ENCODE peak calls at places on chromosome 15, in nine cellular contexts. J is endothelial cell of umbilical vein, U is H1, H is GM12878, Z is SK-N-SH, W is K562, C is HepG2, E is HCT116, R is A549. V is an unnamed sample.

GRCh38 chr15:57521503-57521902 is 70.2 kb upstream of the MYZAP start:
- DNase-seq in J (no peak), U (no peak), H (no peak), Z (no peak), W (no peak), C (no peak), E (no peak), R (no peak), V (no peak)

GRCh38 chr15:63044077-63044644 is 1.6 kb downstream of the TPM1 start:
- DNase-seq in J (no peak), U (no peak), H (no peak), Z (no peak), W (no peak), C (no peak), E (no peak), R (no peak), V (no peak)

GRCh38 chr15:89790206-89790605 is 14.1 kb downstream of the MESP2 start:
- DNase-seq in J (no peak), U (no peak), H (no peak), Z (no peak), W (no peak), C (no peak), E (no peak), R (no peak), V (no peak)

GRCh38 chr15:64197425-64197824 is 34.6 kb upstream of the PPIB start:
- DNase-seq in J (no peak), U (no peak), H (no peak), Z (peak), W (no peak), C (no peak), E (no peak), R (no peak), V (no peak)

GRCh38 chr15:60390931-60391501 is 6.8 kb downstream of the ANXA2 start:
- DNase-seq in J (peak), U (no peak), H (no peak), Z (no peak), W (peak), C (peak), E (peak), R (peak), V (peak)

GRCh38 chr15:80923668-80924067 is 66.0 kb downstream of the MESD start:
- DNase-seq in J (no peak), U (no peak), H (no peak), Z (no peak), W (no peak), C (no peak), E (no peak), R (no peak), V (no peak)

GRCh38 chr15:61227269-61228024 is 1.7 kb downstream of the RORA start:
- DNase-seq in J (peak), U (no peak), H (no peak), Z (peak), W (no peak), C (no peak), E (no peak), R (peak), V (no peak)

GRCh38 chr15:67124911-67125588 is 59.6 kb downstream of the SMAD3 start:
- DNase-seq in J (no peak), U (no peak), H (no peak), Z (no peak), W (peak), C (no peak), E (peak), R (peak), V (no peak)

GRCh38 chr15:84702961-84703482 is 12.9 kb downstream of the SEC11A start:
- DNase-seq in J (peak), U (no peak), H (no peak), Z (no peak), W (no peak), C (no peak), E (no peak), R (no peak), V (no peak)

GRCh38 chr15:77907824-77908751 is 169.4 kb downstream of the TBC1D2B start:
- DNase-seq in J (no peak), U (no peak), H (no peak), Z (no peak), W (peak), C (peak), E (peak), R (no peak), V (peak)

GRCh38 chr15:77599899-77600298 is 32.8 kb downstream of the LINGO1 start:
- DNase-seq in J (peak), U (no peak), H (no peak), Z (peak), W (peak), C (peak), E (peak), R (peak), V (peak)

GRCh38 chr15:88833196-88833595 is 30.0 kb downstream of the ACAN start:
- DNase-seq in J (no peak), U (no peak), H (no peak), Z (no peak), W (no peak), C (no peak), E (no peak), R (no peak), V (no peak)

GRCh38 chr15:55742927-55743614 is at the start of gene PRTG:
- DNase-seq in J (peak), U (peak), H (no peak), Z (peak), W (peak), C (peak), E (no peak), R (peak), V (no peak)

GRCh38 chr15:91866971-91867372 is 13.5 kb downstream of the SLCO3A1 start:
- DNase-seq in J (no peak), U (no peak), H (no peak), Z (no peak), W (no peak), C (no peak), E (no peak), R (no peak), V (no peak)

GRCh38 chr15:39546842-39547241 is 34.0 kb upstream of the THBS1 start:
- DNase-seq in J (no peak), U (no peak), H (no peak), Z (no peak), W (no peak), C (no peak), E (no peak), R (no peak), V (no peak)

GRCh38 chr15:95300958-95301357 is 1029.5 kb upstream of the NR2F2 start:
- DNase-seq in J (peak), U (no peak), H (no peak), Z (no peak), W (no peak), C (no peak), E (no peak), R (no peak), V (no peak)

DNA sequence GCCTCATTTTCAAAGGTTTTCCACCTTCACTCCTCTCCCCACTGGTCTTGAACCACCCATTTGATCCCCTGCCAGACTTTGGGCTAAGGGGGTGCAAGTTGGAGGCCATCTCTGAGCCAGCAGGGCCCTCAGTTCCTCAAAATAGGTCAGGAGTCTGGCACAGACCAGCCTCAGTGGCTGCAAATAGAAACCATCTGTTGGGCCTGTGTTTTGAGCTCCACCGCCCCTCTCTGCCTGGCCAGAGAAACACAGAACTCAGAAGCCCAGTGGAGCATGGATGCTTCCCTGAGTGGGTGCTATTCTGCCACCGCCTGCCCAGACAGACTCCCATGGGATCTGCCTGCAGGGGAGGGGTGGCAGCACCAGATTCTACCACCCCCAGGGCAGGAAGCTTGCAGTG is 56.3 kb downstream of the CORO2B start:
- DNase-seq in J (no peak), U (no peak), H (no peak), Z (peak), W (no peak), C (no peak), E (no peak), R (no peak), V (no peak)
- TF ChIP-seq CTCF in J (no peak), U (no peak), H (no peak), Z (no peak), W (no peak), C (no peak), E (no peak), R (no peak), V (no peak)

DNA sequence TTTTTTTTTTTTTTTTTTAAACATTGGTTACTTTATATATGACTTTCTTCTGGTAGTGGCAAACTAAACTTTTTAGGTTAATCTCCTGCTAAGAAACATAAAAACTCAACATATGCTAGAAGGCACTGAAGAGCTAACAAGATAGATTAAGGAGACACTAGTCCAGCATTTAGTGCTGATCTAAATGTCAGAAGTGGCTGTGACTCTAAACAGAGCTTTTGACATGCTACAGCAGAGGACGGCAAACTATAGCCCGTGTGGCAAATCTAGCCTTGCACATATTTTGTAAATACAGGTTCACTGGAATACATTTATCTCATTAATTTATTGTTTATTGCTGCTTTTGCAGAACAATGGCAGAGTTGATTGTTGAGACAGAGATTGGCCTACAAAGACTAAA is 20.6 kb downstream of the NR2E3 start:
- DNase-seq in J (no peak), U (no peak), H (no peak), Z (no peak), W (no peak), C (no peak), E (no peak), R (no peak), V (no peak)
- TF ChIP-seq MAX in J (no peak), U (no peak), H (no peak), Z (no peak), W (no peak), C (no peak), E (no peak), R (no peak), V (no peak)

GRCh38 chr15:92886815-92887214 is 13.3 kb upstream of the CHD2 start:
- DNase-seq in J (no peak), U (no peak), H (no peak), Z (no peak), W (no peak), C (no peak), E (no peak), R (no peak), V (no peak)
- H3K4me3 ChIP-seq in J (peak), U (no peak), H (peak), Z (peak), W (no peak), C (peak), E (no peak), R (peak), V (peak)

GRCh38 chr15:40930430-40931299 is 1.5 kb downstream of the DLL4 start:
- DNase-seq in J (peak), U (peak), H (no peak), Z (peak), W (peak), C (peak), E (peak), R (peak), V (peak)
- TF ChIP-seq CTCF in J (peak), U (no peak), H (peak), Z (peak), W (peak), C (peak), E (peak), R (peak), V (peak)

GRCh38 chr15:50523736-50524318 is 22.6 kb downstream of the USP50 start:
- DNase-seq in J (no peak), U (no peak), H (no peak), Z (no peak), W (no peak), C (no peak), E (no peak), R (no peak), V (no peak)
- TF ChIP-seq MAX in J (no peak), U (no peak), H (no peak), Z (no peak), W (no peak), C (no peak), E (no peak), R (no peak), V (no peak)

DNA sequence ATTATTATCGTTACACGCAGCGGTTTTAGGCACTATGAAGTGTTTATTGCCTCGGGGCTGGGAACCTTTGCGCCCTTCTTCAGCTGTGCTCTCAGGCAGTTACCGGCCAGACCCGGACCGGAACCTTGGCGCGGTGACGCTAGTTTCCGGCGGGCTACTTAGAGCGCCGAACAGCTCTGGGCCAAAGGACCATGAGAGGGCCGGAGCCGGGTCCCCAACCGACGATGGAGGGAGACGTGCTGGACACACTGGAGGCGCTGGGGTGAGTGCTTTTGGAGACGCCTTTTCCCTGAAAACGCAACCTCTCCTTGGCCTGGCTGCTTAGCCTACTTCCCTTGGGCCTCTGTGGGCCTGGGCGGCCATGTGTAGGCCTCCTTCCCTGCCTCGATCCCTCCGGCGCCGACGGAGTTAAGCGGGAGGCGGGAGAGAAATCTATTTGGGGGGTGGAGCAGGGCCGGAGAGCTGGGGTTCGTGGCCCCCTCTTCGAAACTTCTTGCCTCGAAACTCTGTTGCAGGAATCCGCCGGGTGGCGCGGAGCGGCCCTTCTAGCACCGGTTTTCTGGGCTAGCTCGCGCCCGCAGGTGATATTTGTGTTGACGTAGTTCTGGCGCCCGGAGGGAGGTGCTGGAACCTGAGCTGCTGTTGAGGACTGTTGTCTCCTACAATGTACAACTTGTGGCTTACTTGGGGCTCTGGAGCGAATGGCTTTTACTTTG is at the start of gene FAM98B:
- DNase-seq in J (peak), U (peak), H (peak), Z (peak), W (peak), C (peak), E (peak), R (peak), V (peak)
- H3K4me3 ChIP-seq in J (peak), U (peak), H (peak), Z (peak), W (peak), C (peak), E (peak), R (peak), V (peak)

GRCh38 chr15:30992073-30992363 is 590 bp upstream of the MTMR10 start:
- DNase-seq in J (no peak), U (no peak), H (no peak), Z (no peak), W (no peak), C (peak), E (no peak), R (no peak), V (no peak)

GRCh38 chr15:30991301-30992072 is at the start of gene MTMR10:
- DNase-seq in J (peak), U (peak), H (no peak), Z (peak), W (peak), C (peak), E (peak), R (peak), V (peak)

GRCh38 chr15:30990451-30991300 is 752 bp downstream of the MTMR10 start:
- DNase-seq in J (peak), U (no peak), H (no peak), Z (no peak), W (peak), C (peak), E (no peak), R (no peak), V (peak)

GRCh38 chr15:30990036-30990435 is 1.4 kb downstream of the MTMR10 start:
- DNase-seq in J (peak), U (no peak), H (no peak), Z (peak), W (no peak), C (peak), E (no peak), R (peak), V (peak)

GRCh38 chr15:30992465-30992864 is 1.0 kb upstream of the MTMR10 start:
- DNase-seq in J (no peak), U (no peak), H (no peak), Z (no peak), W (no peak), C (peak), E (no peak), R (peak), V (peak)
- TF ChIP-seq CTCF in J (no peak), U (no peak), H (no peak), Z (no peak), W (no peak), C (no peak), E (no peak), R (no peak), V (no peak)

GRCh38 chr15:101379647-101380046 is 84.6 kb upstream of the SNRPA1 start:
- DNase-seq in J (no peak), U (no peak), H (no peak), Z (no peak), W (no peak), C (no peak), E (no peak), R (no peak), V (no peak)

GRCh38 chr15:101384276-101384675 is 89.2 kb upstream of the SNRPA1 start:
- DNase-seq in J (no peak), U (no peak), H (no peak), Z (no peak), W (no peak), C (no peak), E (no peak), R (no peak), V (no peak)

GRCh38 chr15:101382544-101382943 is 87.5 kb upstream of the SNRPA1 start:
- DNase-seq in J (no peak), U (no peak), H (no peak), Z (no peak), W (no peak), C (no peak), E (no peak), R (no peak), V (no peak)

GRCh38 chr15:101380146-101380545 is 85.1 kb upstream of the SNRPA1 start:
- DNase-seq in J (no peak), U (no peak), H (no peak), Z (no peak), W (no peak), C (no peak), E (no peak), R (no peak), V (no peak)

GRCh38 chr15:101381671-101382212 is 86.7 kb upstream of the SNRPA1 start:
- DNase-seq in J (no peak), U (no peak), H (no peak), Z (no peak), W (no peak), C (no peak), E (no peak), R (no peak), V (peak)
- TF ChIP-seq MAX in J (no peak), U (no peak), H (no peak), Z (no peak), W (no peak), C (no peak), E (no peak), R (no peak), V (peak)

DNA sequence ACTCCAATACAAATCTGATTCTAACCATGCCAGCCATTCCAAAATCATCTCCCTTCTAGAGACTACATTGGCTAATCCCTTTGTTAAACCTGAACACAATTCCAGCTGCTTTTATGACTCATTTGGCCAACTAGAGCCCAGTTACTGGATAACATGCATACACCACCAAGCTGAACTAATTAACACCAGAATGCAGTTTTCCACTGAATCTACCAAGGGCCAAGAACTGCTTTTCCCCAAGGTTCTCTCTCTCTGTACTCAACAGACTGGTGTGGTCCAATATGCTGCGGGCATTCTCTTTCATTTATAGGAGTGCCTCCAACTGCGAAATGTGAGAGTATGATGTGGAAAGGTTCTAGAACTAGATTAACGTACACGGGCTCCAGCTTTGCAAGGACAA is 1.5 kb downstream of the CHSY1 start:
- DNase-seq in J (peak), U (no peak), H (no peak), Z (no peak), W (no peak), C (no peak), E (no peak), R (no peak), V (peak)
- H3K4me3 ChIP-seq in J (peak), U (peak), H (peak), Z (peak), W (peak), C (peak), E (peak), R (peak), V (peak)

DNA sequence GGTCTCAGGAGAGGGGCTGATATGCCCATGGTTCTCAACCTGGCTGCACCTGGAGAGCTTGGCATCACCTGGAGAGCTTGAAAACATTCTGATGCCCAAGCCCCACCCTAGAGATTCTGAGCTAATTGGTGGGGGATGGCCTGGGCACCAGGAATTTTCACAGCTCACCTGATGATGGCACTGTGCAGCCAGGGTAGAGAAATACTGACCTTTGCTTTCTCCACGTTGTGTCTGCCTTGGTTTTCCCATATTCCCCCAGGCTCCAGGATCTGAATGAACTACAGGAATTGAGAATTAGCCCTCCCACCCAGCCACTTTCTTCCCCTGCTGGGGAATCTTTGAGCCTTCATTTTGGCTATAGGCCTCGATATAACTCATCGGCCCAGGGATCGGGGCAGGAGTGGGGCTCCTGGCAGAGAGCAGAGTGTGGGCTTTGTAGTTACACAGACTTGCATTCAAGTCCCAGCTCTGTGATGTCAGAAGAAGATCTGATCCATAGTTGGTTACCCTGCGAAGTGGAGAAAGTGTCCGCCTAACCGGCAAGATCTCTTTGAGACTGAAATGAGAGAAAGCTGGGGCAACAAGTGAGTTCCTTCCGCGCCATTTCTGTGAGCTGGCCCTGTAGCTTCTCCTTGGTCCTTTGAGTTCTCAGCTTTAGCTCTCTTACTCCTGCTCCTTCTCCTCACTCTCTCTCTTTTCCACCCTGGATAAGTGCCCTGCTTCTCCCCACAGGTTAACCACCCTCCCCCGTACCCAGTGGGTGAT is 33.1 kb upstream of the UBE2Q2 start:
- DNase-seq in J (peak), U (peak), H (no peak), Z (peak), W (peak), C (peak), E (peak), R (peak), V (peak)
- TF ChIP-seq CTCF in J (peak), U (peak), H (peak), Z (peak), W (peak), C (peak), E (peak), R (peak), V (peak)

V was measured in NB4.